ENCODE peak calls at places on chromosomes 12 and 14, in five cellular contexts. One of them, this sample, is unnamed.

GRCh38 chr12:70590051-70590450 is 47.2 kb downstream of the PTPRB start:
- DNase-seq in HCT116: peak
- DNase-seq in GM23338: peak
- DNase-seq in heart left ventricle: peak
- DNase-seq in stomach: peak
- DNase-seq in this sample: peak

GRCh38 chr12:101929365-101930041 is 52.1 kb downstream of the DRAM1 start:
- DNase-seq in heart left ventricle: no peak
- DNase-seq in stomach: no peak
- DNase-seq in GM23338: no peak
- DNase-seq in HCT116: no peak
- DNase-seq in this sample: no peak

GRCh38 chr14:61388976-61389576 is 67.7 kb downstream of the PRKCH start:
- DNase-seq in heart left ventricle: no peak
- DNase-seq in GM23338: no peak
- DNase-seq in stomach: no peak
- DNase-seq in HCT116: peak
- DNase-seq in this sample: no peak

GRCh38 chr14:41404121-41404520 is 202.6 kb upstream of the LRFN5 start:
- DNase-seq in heart left ventricle: no peak
- DNase-seq in stomach: no peak
- DNase-seq in HCT116: no peak
- DNase-seq in GM23338: peak
- DNase-seq in this sample: no peak

GRCh38 chr14:59294662-59294992 is 106.2 kb downstream of the DAAM1 start:
- DNase-seq in HCT116: no peak
- DNase-seq in stomach: no peak
- DNase-seq in heart left ventricle: no peak
- DNase-seq in GM23338: no peak
- DNase-seq in this sample: no peak

GRCh38 chr12:26378721-26379120 is 183.3 kb downstream of the SSPN start:
- DNase-seq in HCT116: no peak
- DNase-seq in stomach: no peak
- DNase-seq in heart left ventricle: no peak
- DNase-seq in GM23338: no peak
- DNase-seq in this sample: no peak

GRCh38 chr12:28998662-28999120 is 150.4 kb upstream of the FAR2 start:
- DNase-seq in heart left ventricle: no peak
- DNase-seq in stomach: no peak
- DNase-seq in GM23338: peak
- DNase-seq in HCT116: no peak
- DNase-seq in this sample: no peak

GRCh38 chr12:69553626-69554248 is 31.5 kb upstream of the CCT2 start:
- DNase-seq in HCT116: no peak
- DNase-seq in stomach: no peak
- DNase-seq in GM23338: no peak
- DNase-seq in heart left ventricle: no peak
- DNase-seq in this sample: no peak

GRCh38 chr12:88052686-88053085 is 23.5 kb upstream of the C12orf50 start:
- DNase-seq in stomach: no peak
- DNase-seq in GM23338: peak
- DNase-seq in HCT116: peak
- DNase-seq in heart left ventricle: no peak
- DNase-seq in this sample: no peak

GRCh38 chr14:43165651-43166050 is 1341.4 kb downstream of the FSCB start:
- DNase-seq in heart left ventricle: no peak
- DNase-seq in GM23338: no peak
- DNase-seq in stomach: no peak
- DNase-seq in HCT116: no peak
- DNase-seq in this sample: no peak

GRCh38 chr14:24204163-24205146 is 1.0 kb upstream of the TSSK4 start:
- DNase-seq in HCT116: no peak
- DNase-seq in heart left ventricle: no peak
- DNase-seq in GM23338: no peak
- DNase-seq in stomach: no peak
- DNase-seq in this sample: no peak

GRCh38 chr12:76109879-76110278 is 25.4 kb upstream of the NAP1L1 start:
- DNase-seq in stomach: no peak
- DNase-seq in HCT116: no peak
- DNase-seq in GM23338: no peak
- DNase-seq in heart left ventricle: no peak
- DNase-seq in this sample: no peak

GRCh38 chr14:57578427-57579220 is 85.0 kb upstream of the CCDC198 start:
- DNase-seq in HCT116: no peak
- DNase-seq in GM23338: no peak
- DNase-seq in heart left ventricle: no peak
- DNase-seq in stomach: no peak
- DNase-seq in this sample: no peak

GRCh38 chr12:55720071-55720564 is at the start of gene RDH5:
- DNase-seq in heart left ventricle: no peak
- DNase-seq in GM23338: no peak
- DNase-seq in HCT116: no peak
- DNase-seq in stomach: peak
- DNase-seq in this sample: no peak

GRCh38 chr14:22837059-22837749 is 819 bp downstream of the MMP14 start:
- DNase-seq in GM23338: peak
- DNase-seq in HCT116: no peak
- DNase-seq in stomach: peak
- DNase-seq in heart left ventricle: peak
- DNase-seq in this sample: peak

GRCh38 chr14:99229654-99230215 is 42.3 kb downstream of the BCL11B start:
- DNase-seq in GM23338: no peak
- DNase-seq in heart left ventricle: no peak
- DNase-seq in HCT116: no peak
- DNase-seq in stomach: no peak
- DNase-seq in this sample: no peak

GRCh38 chr14:35420036-35420811 is 15.7 kb upstream of the NFKBIA start:
- DNase-seq in GM23338: no peak
- DNase-seq in HCT116: no peak
- DNase-seq in stomach: no peak
- DNase-seq in heart left ventricle: no peak
- DNase-seq in this sample: no peak

GRCh38 chr12:116346222-116346621 is 68.7 kb upstream of the MED13L start:
- DNase-seq in GM23338: no peak
- DNase-seq in heart left ventricle: no peak
- DNase-seq in stomach: no peak
- DNase-seq in HCT116: no peak
- DNase-seq in this sample: no peak

GRCh38 chr14:64715628-64716412 is 11.6 kb downstream of the PLEKHG3 start:
- DNase-seq in HCT116: no peak
- DNase-seq in GM23338: peak
- DNase-seq in stomach: peak
- DNase-seq in heart left ventricle: no peak
- DNase-seq in this sample: no peak

GRCh38 chr14:104876251-104876699 is 11.2 kb downstream of the CEP170B start:
- DNase-seq in HCT116: peak
- DNase-seq in heart left ventricle: no peak
- DNase-seq in stomach: no peak
- DNase-seq in GM23338: peak
- DNase-seq in this sample: no peak

GRCh38 chr12:95995238-95996031 is 709 bp downstream of the HAL start:
- DNase-seq in heart left ventricle: no peak
- DNase-seq in GM23338: no peak
- DNase-seq in stomach: no peak
- DNase-seq in HCT116: no peak
- DNase-seq in this sample: peak

GRCh38 chr14:95460647-95461478 is 55.6 kb downstream of the SYNE3 start:
- DNase-seq in stomach: no peak
- DNase-seq in HCT116: peak
- DNase-seq in heart left ventricle: no peak
- DNase-seq in GM23338: peak
- DNase-seq in this sample: no peak

GRCh38 chr12:72444125-72444524 is 172.0 kb downstream of the TRHDE start:
- DNase-seq in GM23338: peak
- DNase-seq in stomach: no peak
- DNase-seq in heart left ventricle: no peak
- DNase-seq in HCT116: no peak
- DNase-seq in this sample: no peak

GRCh38 chr12:99983721-99984258 is 946 bp downstream of the ANKS1B start:
- DNase-seq in HCT116: no peak
- DNase-seq in stomach: no peak
- DNase-seq in heart left ventricle: no peak
- DNase-seq in GM23338: no peak
- DNase-seq in this sample: no peak

GRCh38 chr12:12294215-12295005 is 27.6 kb upstream of the LRP6 start:
- DNase-seq in heart left ventricle: no peak
- DNase-seq in stomach: peak
- DNase-seq in GM23338: peak
- DNase-seq in HCT116: no peak
- DNase-seq in this sample: no peak

GRCh38 chr14:84273181-84273580 is 1256.8 kb upstream of the FLRT2 start:
- DNase-seq in HCT116: no peak
- DNase-seq in GM23338: no peak
- DNase-seq in heart left ventricle: no peak
- DNase-seq in stomach: no peak
- DNase-seq in this sample: no peak

GRCh38 chr14:68694516-68695235 is 98.2 kb downstream of the ZFP36L1 start:
- DNase-seq in heart left ventricle: no peak
- DNase-seq in stomach: no peak
- DNase-seq in HCT116: no peak
- DNase-seq in GM23338: no peak
- DNase-seq in this sample: no peak
- H3K27ac ChIP-seq in heart left ventricle: no peak
- H3K27ac ChIP-seq in stomach: no peak
- H3K27ac ChIP-seq in HCT116: peak
- H3K27ac ChIP-seq in GM23338: no peak
- H3K27ac ChIP-seq in this sample: no peak

GRCh38 chr14:90491221-90491867 is 94.5 kb downstream of the CALM1 start:
- DNase-seq in heart left ventricle: peak
- DNase-seq in stomach: no peak
- DNase-seq in HCT116: no peak
- DNase-seq in GM23338: no peak
- DNase-seq in this sample: no peak
- TF ChIP-seq CTCF in heart left ventricle: no peak
- TF ChIP-seq CTCF in stomach: no peak
- TF ChIP-seq CTCF in HCT116: no peak
- TF ChIP-seq CTCF in GM23338: no peak
- TF ChIP-seq CTCF in this sample: no peak

DNA sequence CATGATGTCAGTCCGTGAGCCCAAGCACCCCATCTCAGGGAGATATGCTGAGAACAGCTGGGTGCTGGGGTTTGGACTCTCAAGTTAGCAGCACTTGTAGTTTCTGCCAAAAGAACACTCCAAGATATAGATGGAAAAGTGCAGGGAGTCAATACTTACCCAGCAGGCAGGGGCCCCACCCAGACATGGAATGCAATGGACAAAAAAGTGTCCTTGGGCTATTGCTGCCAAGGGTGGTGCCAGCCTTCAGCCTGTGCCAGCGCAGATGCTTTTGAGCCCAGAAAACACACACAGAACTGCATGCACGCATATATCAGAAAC is 17.0 kb upstream of the IRF2BPL start:
- DNase-seq in HCT116: no peak
- DNase-seq in heart left ventricle: no peak
- DNase-seq in GM23338: no peak
- DNase-seq in stomach: peak
- DNase-seq in this sample: peak
- H3K27ac ChIP-seq in HCT116: peak
- H3K27ac ChIP-seq in heart left ventricle: peak
- H3K27ac ChIP-seq in GM23338: no peak
- H3K27ac ChIP-seq in stomach: peak
- H3K27ac ChIP-seq in this sample: peak

GRCh38 chr12:78118036-78118435 is 287.3 kb downstream of the NAV3 start:
- DNase-seq in GM23338: peak
- DNase-seq in stomach: no peak
- DNase-seq in heart left ventricle: no peak
- DNase-seq in HCT116: no peak
- DNase-seq in this sample: no peak
- TF ChIP-seq CTCF in GM23338: peak
- TF ChIP-seq CTCF in stomach: no peak
- TF ChIP-seq CTCF in heart left ventricle: no peak
- TF ChIP-seq CTCF in HCT116: peak
- TF ChIP-seq CTCF in this sample: no peak

GRCh38 chr14:93957751-93958566 is 18.4 kb downstream of the ASB2 start:
- DNase-seq in HCT116: no peak
- DNase-seq in heart left ventricle: no peak
- DNase-seq in stomach: no peak
- DNase-seq in GM23338: no peak
- DNase-seq in this sample: no peak
- H3K27ac ChIP-seq in HCT116: no peak
- H3K27ac ChIP-seq in heart left ventricle: peak
- H3K27ac ChIP-seq in stomach: no peak
- H3K27ac ChIP-seq in GM23338: no peak
- H3K27ac ChIP-seq in this sample: no peak

This sample was measured in lower lobe of right lung.